ENCODE peak calls at places on chromosomes 16 and 17, in four cellular contexts. One of them, this sample, is unnamed.

GRCh38 chr17:34368455-34369195 is 5.6 kb upstream of the CCL1 start:
- DNase-seq in cardiac muscle cell: no peak
- DNase-seq in Caco-2: no peak
- DNase-seq in AG04450: no peak
- DNase-seq in this sample: no peak

GRCh38 chr17:64420143-64420670 is 28.7 kb upstream of the MILR1 start:
- DNase-seq in cardiac muscle cell: peak; percentile 77
- DNase-seq in Caco-2: no peak
- DNase-seq in AG04450: peak; percentile 67
- DNase-seq in this sample: no peak

GRCh38 chr17:11240041-11240801 is 792 bp upstream of the SHISA6 start:
- DNase-seq in cardiac muscle cell: peak; percentile 65
- DNase-seq in Caco-2: peak; percentile 29
- DNase-seq in AG04450: no peak
- DNase-seq in this sample: no peak

GRCh38 chr17:55842405-55843158 is 91.7 kb downstream of the PCTP start:
- DNase-seq in cardiac muscle cell: no peak
- DNase-seq in Caco-2: no peak
- DNase-seq in AG04450: no peak
- DNase-seq in this sample: no peak

GRCh38 chr16:20849587-20850390 is 43.5 kb downstream of the REXO5 start:
- DNase-seq in cardiac muscle cell: peak; percentile 58
- DNase-seq in Caco-2: peak; percentile 58
- DNase-seq in AG04450: peak; percentile 41
- DNase-seq in this sample: peak; percentile 63

GRCh38 chr16:28585674-28586073 is 11.2 kb downstream of the SULT1A2 start:
- DNase-seq in cardiac muscle cell: peak; percentile 44
- DNase-seq in Caco-2: no peak
- DNase-seq in AG04450: no peak
- DNase-seq in this sample: no peak

GRCh38 chr17:65062168-65062915 is 5.8 kb upstream of the GNA13 start:
- DNase-seq in cardiac muscle cell: no peak
- DNase-seq in Caco-2: peak; percentile 56
- DNase-seq in AG04450: no peak
- DNase-seq in this sample: no peak

GRCh38 chr16:46928811-46929210 is 44.6 kb downstream of the GPT2 start:
- DNase-seq in cardiac muscle cell: no peak
- DNase-seq in Caco-2: no peak
- DNase-seq in AG04450: no peak
- DNase-seq in this sample: no peak

GRCh38 chr16:75304521-75305363 is 53.3 kb upstream of the BCAR1 start:
- DNase-seq in cardiac muscle cell: peak; percentile 22
- DNase-seq in Caco-2: peak; percentile 56
- DNase-seq in AG04450: no peak
- DNase-seq in this sample: no peak

GRCh38 chr17:21249911-21250703 is 3.1 kb downstream of the NATD1 start:
- DNase-seq in cardiac muscle cell: no peak
- DNase-seq in Caco-2: no peak
- DNase-seq in AG04450: no peak
- DNase-seq in this sample: no peak

GRCh38 chr17:69654981-69655581 is 240.6 kb downstream of the MAP2K6 start:
- DNase-seq in cardiac muscle cell: no peak
- DNase-seq in Caco-2: no peak
- DNase-seq in AG04450: peak; percentile 83
- DNase-seq in this sample: no peak

GRCh38 chr17:71084219-71084618 is 914.9 kb downstream of the KCNJ2 start:
- DNase-seq in cardiac muscle cell: peak; percentile 72
- DNase-seq in Caco-2: peak; percentile 56
- DNase-seq in AG04450: no peak
- DNase-seq in this sample: peak; percentile 35

GRCh38 chr16:65117701-65118448 is 4.0 kb downstream of the CDH11 start:
- DNase-seq in cardiac muscle cell: peak; percentile 82
- DNase-seq in Caco-2: peak; percentile 70
- DNase-seq in AG04450: peak; percentile 75
- DNase-seq in this sample: peak; percentile 68

GRCh38 chr16:26981266-26981938 is 85.3 kb upstream of the C16orf82 start:
- DNase-seq in cardiac muscle cell: no peak
- DNase-seq in Caco-2: no peak
- DNase-seq in AG04450: peak; percentile 72
- DNase-seq in this sample: no peak

GRCh38 chr16:16120382-16121184 is 102.7 kb downstream of the ABCC6 start:
- DNase-seq in cardiac muscle cell: no peak
- DNase-seq in Caco-2: no peak
- DNase-seq in AG04450: no peak
- DNase-seq in this sample: no peak

GRCh38 chr17:10118788-10119130 is 79.6 kb downstream of the GAS7 start:
- DNase-seq in cardiac muscle cell: no peak
- DNase-seq in Caco-2: no peak
- DNase-seq in AG04450: no peak
- DNase-seq in this sample: no peak

GRCh38 chr16:68508641-68509240 is 30.4 kb upstream of the ZFP90 start:
- DNase-seq in cardiac muscle cell: no peak
- DNase-seq in Caco-2: no peak
- DNase-seq in AG04450: no peak
- DNase-seq in this sample: no peak

GRCh38 chr17:6232768-6233130 is 162.6 kb downstream of the WSCD1 start:
- DNase-seq in cardiac muscle cell: no peak
- DNase-seq in Caco-2: no peak
- DNase-seq in AG04450: no peak
- DNase-seq in this sample: no peak

GRCh38 chr16:80804061-80804450 is 342 bp downstream of the CDYL2 start:
- DNase-seq in cardiac muscle cell: peak; percentile 52
- DNase-seq in Caco-2: no peak
- DNase-seq in AG04450: peak; percentile 30
- DNase-seq in this sample: no peak

GRCh38 chr16:3554351-3554928 is 22.8 kb downstream of the NLRC3 start:
- DNase-seq in cardiac muscle cell: no peak
- DNase-seq in Caco-2: no peak
- DNase-seq in AG04450: no peak
- DNase-seq in this sample: peak; percentile 83

GRCh38 chr17:76382305-76382802 is 2.1 kb upstream of the SPHK1 start:
- DNase-seq in cardiac muscle cell: peak; percentile 77
- DNase-seq in Caco-2: no peak
- DNase-seq in AG04450: no peak
- DNase-seq in this sample: no peak

GRCh38 chr16:85234310-85235235 is 122.3 kb upstream of the CIBAR2 start:
- DNase-seq in cardiac muscle cell: peak; percentile 91
- DNase-seq in Caco-2: no peak
- DNase-seq in AG04450: peak; percentile 73
- DNase-seq in this sample: peak; percentile 92

GRCh38 chr16:2817496-2818277 is 650 bp downstream of the PRSS21 start:
- DNase-seq in cardiac muscle cell: no peak
- DNase-seq in Caco-2: no peak
- DNase-seq in AG04450: no peak
- DNase-seq in this sample: no peak

GRCh38 chr17:13244511-13244910 is 226.7 kb upstream of the ELAC2 start:
- DNase-seq in cardiac muscle cell: no peak
- DNase-seq in Caco-2: no peak
- DNase-seq in AG04450: no peak
- DNase-seq in this sample: no peak

GRCh38 chr16:1656808-1657617 is 21.1 kb upstream of the JPT2 start:
- DNase-seq in cardiac muscle cell: no peak
- DNase-seq in Caco-2: no peak
- DNase-seq in AG04450: no peak
- DNase-seq in this sample: no peak

GRCh38 chr16:70396209-70396904 is 42.5 kb downstream of the ST3GAL2 start:
- DNase-seq in cardiac muscle cell: peak; percentile 61
- DNase-seq in Caco-2: peak; percentile 79
- DNase-seq in AG04450: no peak
- DNase-seq in this sample: no peak

GRCh38 chr16:21704733-21705132 is 41.0 kb downstream of the OTOA start:
- DNase-seq in cardiac muscle cell: no peak
- DNase-seq in Caco-2: no peak
- DNase-seq in AG04450: no peak
- DNase-seq in this sample: no peak

GRCh38 chr17:72569193-72569946 is 448.6 kb downstream of the SOX9 start:
- DNase-seq in cardiac muscle cell: no peak
- DNase-seq in Caco-2: no peak
- DNase-seq in AG04450: no peak
- DNase-seq in this sample: no peak

GRCh38 chr16:13298676-13299075 is 397.3 kb downstream of the SHISA9 start:
- DNase-seq in cardiac muscle cell: no peak
- DNase-seq in Caco-2: no peak
- DNase-seq in AG04450: no peak
- DNase-seq in this sample: no peak

GRCh38 chr17:79695293-79696158 is 35.2 kb upstream of the ENPP7 start:
- DNase-seq in cardiac muscle cell: no peak
- DNase-seq in Caco-2: no peak
- DNase-seq in AG04450: no peak
- DNase-seq in this sample: no peak

GRCh38 chr16:52786105-52786504 is 239.2 kb upstream of the TOX3 start:
- DNase-seq in cardiac muscle cell: no peak
- DNase-seq in Caco-2: no peak
- DNase-seq in AG04450: no peak
- DNase-seq in this sample: no peak

GRCh38 chr17:2070241-2071023 is 15.5 kb downstream of the HIC1 start:
- DNase-seq in cardiac muscle cell: no peak
- DNase-seq in Caco-2: no peak
- DNase-seq in AG04450: no peak
- DNase-seq in this sample: no peak

GRCh38 chr16:66212426-66212825 is 154.1 kb upstream of the CDH5 start:
- DNase-seq in cardiac muscle cell: no peak
- DNase-seq in Caco-2: no peak
- DNase-seq in AG04450: no peak
- DNase-seq in this sample: no peak

GRCh38 chr17:62720126-62720850 is 87.8 kb downstream of the MARCHF10 start:
- DNase-seq in cardiac muscle cell: no peak
- DNase-seq in Caco-2: no peak
- DNase-seq in AG04450: no peak
- DNase-seq in this sample: no peak

GRCh38 chr16:68529608-68529930 is 9.5 kb upstream of the ZFP90 start:
- DNase-seq in cardiac muscle cell: no peak
- DNase-seq in Caco-2: no peak
- DNase-seq in AG04450: no peak
- DNase-seq in this sample: no peak

DNA sequence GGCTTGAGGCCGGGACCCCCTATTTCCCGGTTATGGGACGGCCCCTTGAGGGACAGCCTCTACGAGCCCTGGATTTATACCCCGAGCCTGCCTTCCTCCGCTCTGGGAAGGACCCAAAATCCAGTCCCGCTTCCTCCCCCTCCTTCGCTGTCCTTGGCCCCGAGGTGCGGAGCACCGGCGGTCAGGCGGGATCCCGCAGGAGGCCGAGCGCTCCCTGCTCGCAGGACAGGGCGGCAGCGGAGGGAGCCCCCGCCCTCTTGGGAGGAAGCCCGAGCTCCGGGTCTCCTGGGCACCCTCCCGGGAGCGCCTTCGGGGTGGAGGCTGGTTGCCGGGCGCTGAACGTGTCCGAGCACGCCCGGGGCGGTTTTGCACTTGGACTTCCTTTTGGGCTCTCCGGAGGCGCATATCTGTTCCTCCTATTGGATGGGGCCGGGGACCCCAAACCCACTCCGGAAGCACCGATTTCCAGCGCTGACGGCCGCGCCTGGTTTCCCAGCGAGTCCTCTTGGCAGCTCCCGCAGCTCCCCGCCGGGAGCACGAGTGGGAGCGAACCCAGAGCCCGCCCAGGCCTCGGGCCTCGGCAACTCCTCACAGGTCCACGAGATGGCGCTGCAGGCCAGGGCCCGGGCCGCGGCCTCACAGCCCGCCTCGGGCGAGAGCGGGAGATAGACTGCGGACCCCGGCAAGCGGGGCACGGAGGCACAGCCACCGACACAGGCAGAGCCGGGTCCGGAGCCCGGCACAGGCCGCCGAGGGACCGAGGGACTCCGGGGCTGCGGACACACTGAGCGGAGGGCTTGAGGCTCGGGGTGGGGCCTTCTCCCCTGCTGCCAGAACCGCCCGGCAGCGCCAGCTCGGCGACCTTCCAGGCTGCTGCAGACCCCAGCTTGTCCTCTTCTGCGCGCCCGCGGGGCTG is 12.6 kb downstream of the TBX2 start:
- DNase-seq in cardiac muscle cell: peak; percentile 86
- DNase-seq in Caco-2: peak; percentile 83
- DNase-seq in AG04450: no peak
- DNase-seq in this sample: no peak
- H3K27me3 ChIP-seq in cardiac muscle cell: peaks cover 24% of the 10 kb centered on the region
- H3K27me3 ChIP-seq in Caco-2: no peaks in the 10 kb centered on the region
- H3K27me3 ChIP-seq in AG04450: no peaks in the 10 kb centered on the region
- H3K27me3 ChIP-seq in this sample: peaks cover 47% of the 10 kb centered on the region

GRCh38 chr17:45020354-45021138 is 30.9 kb downstream of the DCAKD start:
- DNase-seq in cardiac muscle cell: no peak
- DNase-seq in Caco-2: no peak
- DNase-seq in AG04450: no peak
- DNase-seq in this sample: no peak

GRCh38 chr17:45018514-45019176 is 32.8 kb downstream of the DCAKD start:
- DNase-seq in cardiac muscle cell: no peak
- DNase-seq in Caco-2: no peak
- DNase-seq in AG04450: no peak
- DNase-seq in this sample: no peak

GRCh38 chr17:45016823-45017222 is 34.6 kb downstream of the DCAKD start:
- DNase-seq in cardiac muscle cell: no peak
- DNase-seq in Caco-2: no peak
- DNase-seq in AG04450: no peak
- DNase-seq in this sample: no peak

GRCh38 chr17:45021607-45022287 is 29.7 kb downstream of the DCAKD start:
- DNase-seq in cardiac muscle cell: peak; percentile 87
- DNase-seq in Caco-2: peak; percentile 72
- DNase-seq in AG04450: no peak
- DNase-seq in this sample: no peak

DNA sequence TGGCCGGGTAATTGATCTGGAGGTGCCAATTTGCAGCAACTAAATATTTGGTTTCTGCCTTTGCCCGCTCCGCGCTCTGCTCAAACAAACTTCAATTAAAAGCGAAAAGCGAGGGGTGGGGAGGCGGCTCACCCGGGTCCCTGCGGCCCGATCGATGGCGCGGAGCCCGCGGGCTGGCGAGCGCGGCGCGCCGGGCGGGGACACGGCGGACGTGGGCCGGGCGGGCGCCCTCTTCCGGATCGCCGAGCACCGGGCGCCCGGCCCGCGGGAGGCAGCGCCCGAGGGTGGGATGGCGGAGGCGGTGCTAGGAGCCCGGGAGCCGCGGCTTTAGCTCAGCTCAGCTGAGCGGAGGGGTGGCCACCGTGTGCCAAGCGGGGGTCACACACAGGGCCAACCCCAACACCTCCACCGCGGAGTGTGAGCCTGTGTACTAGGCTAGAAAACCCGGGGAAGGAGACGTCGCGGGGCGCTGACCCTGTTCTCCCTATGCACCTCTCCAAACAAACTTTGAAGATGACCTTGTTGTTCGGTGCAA is 32.2 kb downstream of the DCAKD start:
- DNase-seq in cardiac muscle cell: peak; percentile 84
- DNase-seq in Caco-2: no peak
- DNase-seq in AG04450: no peak
- DNase-seq in this sample: no peak
- H3K27me3 ChIP-seq in cardiac muscle cell: peaks cover 11% of the 10 kb centered on the region
- H3K27me3 ChIP-seq in Caco-2: no peaks in the 10 kb centered on the region
- H3K27me3 ChIP-seq in AG04450: peaks cover 6% of the 10 kb centered on the region
- H3K27me3 ChIP-seq in this sample: peaks cover 31% of the 10 kb centered on the region

GRCh38 chr16:48565752-48566151 is 44.2 kb downstream of the N4BP1 start:
- DNase-seq in cardiac muscle cell: no peak
- DNase-seq in Caco-2: no peak
- DNase-seq in AG04450: no peak
- DNase-seq in this sample: no peak
- H3K27me3 ChIP-seq in cardiac muscle cell: no peaks in the 10 kb centered on the region
- H3K27me3 ChIP-seq in Caco-2: no peaks in the 10 kb centered on the region
- H3K27me3 ChIP-seq in AG04450: no peaks in the 10 kb centered on the region
- H3K27me3 ChIP-seq in this sample: no peaks in the 10 kb centered on the region

GRCh38 chr17:39598635-39599005 is 9.1 kb downstream of the NEUROD2 start:
- DNase-seq in cardiac muscle cell: no peak
- DNase-seq in Caco-2: no peak
- DNase-seq in AG04450: no peak
- DNase-seq in this sample: no peak
- H3K27me3 ChIP-seq in cardiac muscle cell: peaks cover 100% of the 10 kb centered on the region
- H3K27me3 ChIP-seq in Caco-2: peaks cover 10% of the 10 kb centered on the region
- H3K27me3 ChIP-seq in AG04450: peaks cover 89% of the 10 kb centered on the region
- H3K27me3 ChIP-seq in this sample: peaks cover 100% of the 10 kb centered on the region